ENCODE peak calls at places on chromosomes 3 and 15, in seven cellular contexts. One of them, this sample, is unnamed.

GRCh38 chr3:195030791-195031321 is 240.1 kb downstream of the XXYLT1 start:
- DNase-seq in right atrium auricular region: no peak
- DNase-seq in AG08396: no peak
- DNase-seq in WERI-Rb-1: no peak
- DNase-seq in stimulated activated CD4-positive, alpha-beta T cell treated with anti-CD3 and anti-CD28 coated beads, TNF-alpha, amount 100 ng/mL, for 4 hours: no peak
- DNase-seq in CD8-positive, alpha-beta T cell: no peak
- DNase-seq in left ventricle myocardium inferior: no peak
- DNase-seq in this sample: peak

GRCh38 chr3:76231258-76231657 is 445.9 kb upstream of the ZNF717 start:
- DNase-seq in CD8-positive, alpha-beta T cell: no peak
- DNase-seq in right atrium auricular region: no peak
- DNase-seq in WERI-Rb-1: no peak
- DNase-seq in left ventricle myocardium inferior: no peak
- DNase-seq in AG08396: no peak
- DNase-seq in stimulated activated CD4-positive, alpha-beta T cell treated with anti-CD3 and anti-CD28 coated beads, TNF-alpha, amount 100 ng/mL, for 4 hours: no peak
- DNase-seq in this sample: no peak

GRCh38 chr15:69225355-69226027 is 65.1 kb downstream of the GLCE start:
- DNase-seq in CD8-positive, alpha-beta T cell: no peak
- DNase-seq in left ventricle myocardium inferior: no peak
- DNase-seq in stimulated activated CD4-positive, alpha-beta T cell treated with anti-CD3 and anti-CD28 coated beads, TNF-alpha, amount 100 ng/mL, for 4 hours: no peak
- DNase-seq in AG08396: peak
- DNase-seq in right atrium auricular region: no peak
- DNase-seq in WERI-Rb-1: no peak
- DNase-seq in this sample: no peak

GRCh38 chr15:33737687-33738606 is 230.3 kb upstream of the CHRM5 start:
- DNase-seq in stimulated activated CD4-positive, alpha-beta T cell treated with anti-CD3 and anti-CD28 coated beads, TNF-alpha, amount 100 ng/mL, for 4 hours: no peak
- DNase-seq in right atrium auricular region: no peak
- DNase-seq in WERI-Rb-1: peak
- DNase-seq in AG08396: peak
- DNase-seq in CD8-positive, alpha-beta T cell: no peak
- DNase-seq in left ventricle myocardium inferior: no peak
- DNase-seq in this sample: no peak

GRCh38 chr3:43892535-43892934 is 201.8 kb downstream of the ABHD5 start:
- DNase-seq in WERI-Rb-1: no peak
- DNase-seq in left ventricle myocardium inferior: no peak
- DNase-seq in stimulated activated CD4-positive, alpha-beta T cell treated with anti-CD3 and anti-CD28 coated beads, TNF-alpha, amount 100 ng/mL, for 4 hours: no peak
- DNase-seq in AG08396: no peak
- DNase-seq in CD8-positive, alpha-beta T cell: no peak
- DNase-seq in right atrium auricular region: no peak
- DNase-seq in this sample: no peak

GRCh38 chr3:34646911-34647465 is 848.6 kb downstream of the PDCD6IP start:
- DNase-seq in WERI-Rb-1: peak
- DNase-seq in right atrium auricular region: no peak
- DNase-seq in CD8-positive, alpha-beta T cell: no peak
- DNase-seq in left ventricle myocardium inferior: no peak
- DNase-seq in stimulated activated CD4-positive, alpha-beta T cell treated with anti-CD3 and anti-CD28 coated beads, TNF-alpha, amount 100 ng/mL, for 4 hours: no peak
- DNase-seq in AG08396: no peak
- DNase-seq in this sample: no peak

GRCh38 chr3:176934698-176935097 is 262.6 kb downstream of the TBL1XR1 start:
- DNase-seq in stimulated activated CD4-positive, alpha-beta T cell treated with anti-CD3 and anti-CD28 coated beads, TNF-alpha, amount 100 ng/mL, for 4 hours: no peak
- DNase-seq in CD8-positive, alpha-beta T cell: no peak
- DNase-seq in right atrium auricular region: no peak
- DNase-seq in WERI-Rb-1: no peak
- DNase-seq in left ventricle myocardium inferior: no peak
- DNase-seq in AG08396: no peak
- DNase-seq in this sample: no peak

GRCh38 chr15:40098489-40099261 is 10.0 kb downstream of the BMF start:
- DNase-seq in CD8-positive, alpha-beta T cell: peak
- DNase-seq in left ventricle myocardium inferior: peak
- DNase-seq in right atrium auricular region: peak
- DNase-seq in stimulated activated CD4-positive, alpha-beta T cell treated with anti-CD3 and anti-CD28 coated beads, TNF-alpha, amount 100 ng/mL, for 4 hours: peak
- DNase-seq in AG08396: peak
- DNase-seq in WERI-Rb-1: peak
- DNase-seq in this sample: peak

GRCh38 chr3:41317718-41318117 is 118.4 kb downstream of the CTNNB1 start:
- DNase-seq in stimulated activated CD4-positive, alpha-beta T cell treated with anti-CD3 and anti-CD28 coated beads, TNF-alpha, amount 100 ng/mL, for 4 hours: no peak
- DNase-seq in AG08396: no peak
- DNase-seq in right atrium auricular region: no peak
- DNase-seq in WERI-Rb-1: no peak
- DNase-seq in left ventricle myocardium inferior: no peak
- DNase-seq in CD8-positive, alpha-beta T cell: no peak
- DNase-seq in this sample: no peak

GRCh38 chr3:182364723-182365650 is 428.3 kb upstream of the ATP11B start:
- DNase-seq in CD8-positive, alpha-beta T cell: no peak
- DNase-seq in AG08396: no peak
- DNase-seq in stimulated activated CD4-positive, alpha-beta T cell treated with anti-CD3 and anti-CD28 coated beads, TNF-alpha, amount 100 ng/mL, for 4 hours: no peak
- DNase-seq in WERI-Rb-1: no peak
- DNase-seq in right atrium auricular region: no peak
- DNase-seq in left ventricle myocardium inferior: no peak
- DNase-seq in this sample: peak

GRCh38 chr3:142904639-142905441 is 16.0 kb upstream of the PCOLCE2 start:
- DNase-seq in WERI-Rb-1: peak
- DNase-seq in AG08396: no peak
- DNase-seq in CD8-positive, alpha-beta T cell: no peak
- DNase-seq in right atrium auricular region: peak
- DNase-seq in left ventricle myocardium inferior: no peak
- DNase-seq in stimulated activated CD4-positive, alpha-beta T cell treated with anti-CD3 and anti-CD28 coated beads, TNF-alpha, amount 100 ng/mL, for 4 hours: no peak
- DNase-seq in this sample: peak

GRCh38 chr15:98123834-98124233 is 163.3 kb downstream of the ARRDC4 start:
- DNase-seq in stimulated activated CD4-positive, alpha-beta T cell treated with anti-CD3 and anti-CD28 coated beads, TNF-alpha, amount 100 ng/mL, for 4 hours: no peak
- DNase-seq in AG08396: no peak
- DNase-seq in CD8-positive, alpha-beta T cell: no peak
- DNase-seq in right atrium auricular region: no peak
- DNase-seq in WERI-Rb-1: no peak
- DNase-seq in left ventricle myocardium inferior: no peak
- DNase-seq in this sample: no peak

GRCh38 chr3:128945878-128946175 is 48.0 kb downstream of the CFAP92 start:
- DNase-seq in stimulated activated CD4-positive, alpha-beta T cell treated with anti-CD3 and anti-CD28 coated beads, TNF-alpha, amount 100 ng/mL, for 4 hours: no peak
- DNase-seq in AG08396: no peak
- DNase-seq in right atrium auricular region: no peak
- DNase-seq in left ventricle myocardium inferior: no peak
- DNase-seq in WERI-Rb-1: no peak
- DNase-seq in CD8-positive, alpha-beta T cell: no peak
- DNase-seq in this sample: no peak

GRCh38 chr3:14440531-14441239 is 38.3 kb downstream of the SLC6A6 start:
- DNase-seq in stimulated activated CD4-positive, alpha-beta T cell treated with anti-CD3 and anti-CD28 coated beads, TNF-alpha, amount 100 ng/mL, for 4 hours: no peak
- DNase-seq in WERI-Rb-1: no peak
- DNase-seq in left ventricle myocardium inferior: no peak
- DNase-seq in right atrium auricular region: no peak
- DNase-seq in CD8-positive, alpha-beta T cell: no peak
- DNase-seq in AG08396: peak
- DNase-seq in this sample: no peak

GRCh38 chr3:13120928-13121552 is 47.8 kb upstream of the IQSEC1 start:
- DNase-seq in CD8-positive, alpha-beta T cell: no peak
- DNase-seq in AG08396: no peak
- DNase-seq in WERI-Rb-1: no peak
- DNase-seq in stimulated activated CD4-positive, alpha-beta T cell treated with anti-CD3 and anti-CD28 coated beads, TNF-alpha, amount 100 ng/mL, for 4 hours: no peak
- DNase-seq in right atrium auricular region: no peak
- DNase-seq in left ventricle myocardium inferior: no peak
- DNase-seq in this sample: peak

GRCh38 chr3:101134331-101134730 is 141.1 kb upstream of the ABI3BP start:
- DNase-seq in stimulated activated CD4-positive, alpha-beta T cell treated with anti-CD3 and anti-CD28 coated beads, TNF-alpha, amount 100 ng/mL, for 4 hours: no peak
- DNase-seq in AG08396: no peak
- DNase-seq in CD8-positive, alpha-beta T cell: no peak
- DNase-seq in WERI-Rb-1: no peak
- DNase-seq in right atrium auricular region: no peak
- DNase-seq in left ventricle myocardium inferior: no peak
- DNase-seq in this sample: no peak

GRCh38 chr3:103609472-103609871 is 1174.7 kb downstream of the ZPLD1 start:
- DNase-seq in WERI-Rb-1: no peak
- DNase-seq in CD8-positive, alpha-beta T cell: no peak
- DNase-seq in left ventricle myocardium inferior: no peak
- DNase-seq in AG08396: no peak
- DNase-seq in stimulated activated CD4-positive, alpha-beta T cell treated with anti-CD3 and anti-CD28 coated beads, TNF-alpha, amount 100 ng/mL, for 4 hours: no peak
- DNase-seq in right atrium auricular region: no peak
- DNase-seq in this sample: no peak

GRCh38 chr15:50945725-50946124 is 37.2 kb downstream of the AP4E1 start:
- DNase-seq in right atrium auricular region: no peak
- DNase-seq in CD8-positive, alpha-beta T cell: no peak
- DNase-seq in left ventricle myocardium inferior: no peak
- DNase-seq in AG08396: no peak
- DNase-seq in stimulated activated CD4-positive, alpha-beta T cell treated with anti-CD3 and anti-CD28 coated beads, TNF-alpha, amount 100 ng/mL, for 4 hours: no peak
- DNase-seq in WERI-Rb-1: no peak
- DNase-seq in this sample: no peak

GRCh38 chr15:86915811-86916331 is 836.2 kb downstream of the AGBL1 start:
- DNase-seq in WERI-Rb-1: peak
- DNase-seq in left ventricle myocardium inferior: no peak
- DNase-seq in CD8-positive, alpha-beta T cell: no peak
- DNase-seq in right atrium auricular region: no peak
- DNase-seq in stimulated activated CD4-positive, alpha-beta T cell treated with anti-CD3 and anti-CD28 coated beads, TNF-alpha, amount 100 ng/mL, for 4 hours: no peak
- DNase-seq in AG08396: peak
- DNase-seq in this sample: no peak

GRCh38 chr3:24683511-24684384 is 189.1 kb upstream of the THRB start:
- DNase-seq in CD8-positive, alpha-beta T cell: no peak
- DNase-seq in WERI-Rb-1: no peak
- DNase-seq in AG08396: peak
- DNase-seq in stimulated activated CD4-positive, alpha-beta T cell treated with anti-CD3 and anti-CD28 coated beads, TNF-alpha, amount 100 ng/mL, for 4 hours: no peak
- DNase-seq in left ventricle myocardium inferior: no peak
- DNase-seq in right atrium auricular region: no peak
- DNase-seq in this sample: no peak

GRCh38 chr3:127849368-127849767 is 27.1 kb upstream of the MGLL start:
- DNase-seq in stimulated activated CD4-positive, alpha-beta T cell treated with anti-CD3 and anti-CD28 coated beads, TNF-alpha, amount 100 ng/mL, for 4 hours: no peak
- DNase-seq in CD8-positive, alpha-beta T cell: no peak
- DNase-seq in right atrium auricular region: no peak
- DNase-seq in left ventricle myocardium inferior: no peak
- DNase-seq in WERI-Rb-1: peak
- DNase-seq in AG08396: no peak
- DNase-seq in this sample: no peak

GRCh38 chr15:96353931-96354730 is 23.6 kb downstream of the NR2F2 start:
- DNase-seq in CD8-positive, alpha-beta T cell: no peak
- DNase-seq in AG08396: peak
- DNase-seq in WERI-Rb-1: no peak
- DNase-seq in left ventricle myocardium inferior: peak
- DNase-seq in right atrium auricular region: no peak
- DNase-seq in stimulated activated CD4-positive, alpha-beta T cell treated with anti-CD3 and anti-CD28 coated beads, TNF-alpha, amount 100 ng/mL, for 4 hours: no peak
- DNase-seq in this sample: peak

GRCh38 chr3:139173372-139174108 is 128.8 kb upstream of the PRR23C start:
- DNase-seq in AG08396: peak
- DNase-seq in stimulated activated CD4-positive, alpha-beta T cell treated with anti-CD3 and anti-CD28 coated beads, TNF-alpha, amount 100 ng/mL, for 4 hours: no peak
- DNase-seq in CD8-positive, alpha-beta T cell: no peak
- DNase-seq in WERI-Rb-1: no peak
- DNase-seq in left ventricle myocardium inferior: no peak
- DNase-seq in right atrium auricular region: no peak
- DNase-seq in this sample: no peak

GRCh38 chr3:46897031-46897430 is 19.5 kb downstream of the PTH1R start:
- DNase-seq in WERI-Rb-1: no peak
- DNase-seq in CD8-positive, alpha-beta T cell: no peak
- DNase-seq in AG08396: no peak
- DNase-seq in left ventricle myocardium inferior: peak
- DNase-seq in stimulated activated CD4-positive, alpha-beta T cell treated with anti-CD3 and anti-CD28 coated beads, TNF-alpha, amount 100 ng/mL, for 4 hours: no peak
- DNase-seq in right atrium auricular region: no peak
- DNase-seq in this sample: no peak

GRCh38 chr3:62261800-62262199 is 111.5 kb downstream of the FEZF2 start:
- DNase-seq in left ventricle myocardium inferior: no peak
- DNase-seq in right atrium auricular region: no peak
- DNase-seq in WERI-Rb-1: no peak
- DNase-seq in stimulated activated CD4-positive, alpha-beta T cell treated with anti-CD3 and anti-CD28 coated beads, TNF-alpha, amount 100 ng/mL, for 4 hours: no peak
- DNase-seq in CD8-positive, alpha-beta T cell: no peak
- DNase-seq in AG08396: no peak
- DNase-seq in this sample: no peak

GRCh38 chr3:184742676-184743135 is 30.8 kb upstream of the MAGEF1 start:
- DNase-seq in left ventricle myocardium inferior: no peak
- DNase-seq in stimulated activated CD4-positive, alpha-beta T cell treated with anti-CD3 and anti-CD28 coated beads, TNF-alpha, amount 100 ng/mL, for 4 hours: no peak
- DNase-seq in WERI-Rb-1: peak
- DNase-seq in CD8-positive, alpha-beta T cell: no peak
- DNase-seq in right atrium auricular region: no peak
- DNase-seq in AG08396: no peak
- DNase-seq in this sample: no peak